ENCODE peak calls at places on chromosome 2, in eight cellular contexts. Y is activated naive CD8-positive, alpha-beta T cell treated with anti-CD3 and anti-CD28 coated beads, Interleukin-2, amount 50 U/mL, for 24 hours; F is colonic mucosa; P is LHCN-M2; N is fibroblast of the conjunctiva; B is left ventricle myocardium inferior; O is HCEC 1CT; D is NCI-H2081. J is an unnamed sample.

GRCh38 chr2:241656190-241656741 is 18.8 kb downstream of the ATG4B start:
- DNase-seq in Y (no peak), F (no peak), P (no peak), N (no peak), B (peak), O (no peak), D (no peak), J (no peak)

GRCh38 chr2:68235090-68235489 is 17.2 kb downstream of the PPP3R1 start:
- DNase-seq in Y (no peak), F (no peak), P (no peak), N (no peak), B (no peak), O (no peak), D (no peak), J (no peak)

GRCh38 chr2:15363734-15364133 is 197.4 kb downstream of the NBAS start:
- DNase-seq in Y (no peak), F (no peak), P (no peak), N (no peak), B (no peak), O (no peak), D (no peak), J (no peak)

GRCh38 chr2:232493701-232494426 is 6.2 kb upstream of the ECEL1 start:
- DNase-seq in Y (no peak), F (no peak), P (no peak), N (no peak), B (no peak), O (no peak), D (no peak), J (peak)

GRCh38 chr2:20483496-20483895 is 36.6 kb downstream of the RHOB start:
- DNase-seq in Y (no peak), F (no peak), P (no peak), N (peak), B (no peak), O (no peak), D (no peak), J (no peak)

GRCh38 chr2:109284816-109285215 is 155.8 kb downstream of the SH3RF3 start:
- DNase-seq in Y (no peak), F (no peak), P (peak), N (peak), B (peak), O (peak), D (no peak), J (no peak)

GRCh38 chr2:74447230-74447999 is 5.7 kb upstream of the RTKN start:
- DNase-seq in Y (no peak), F (no peak), P (no peak), N (no peak), B (no peak), O (no peak), D (no peak), J (no peak)

GRCh38 chr2:23649285-23649684 is 264.3 kb downstream of the KLHL29 start:
- DNase-seq in Y (no peak), F (no peak), P (no peak), N (no peak), B (no peak), O (no peak), D (no peak), J (no peak)

GRCh38 chr2:46047280-46047679 is 249.9 kb upstream of the EPAS1 start:
- DNase-seq in Y (no peak), F (no peak), P (peak), N (no peak), B (no peak), O (no peak), D (no peak), J (no peak)

GRCh38 chr2:198162276-198162675 is 357.9 kb downstream of the PLCL1 start:
- DNase-seq in Y (no peak), F (no peak), P (no peak), N (no peak), B (no peak), O (no peak), D (no peak), J (no peak)

J was measured in chondrocyte.